ENCODE peak calls at places on chromosome 9, in five cellular contexts. One of them, this sample, is unnamed.

GRCh38 chr9:119675951-119676350 is 306.7 kb upstream of the BRINP1 start:
- DNase-seq in activated gamma-delta T cell treated with Interleukin-2 at 50 U/mL for 16 hours: no peak
- DNase-seq in stimulated activated CD4-positive, alpha-beta T cell treated with anti-CD3 and anti-CD28 coated beads, TNF-alpha, amount 100 ng/mL, for 1 hour: no peak
- DNase-seq in cerebellum: no peak
- DNase-seq in activated naive CD8-positive, alpha-beta T cell treated with anti-CD3 and anti-CD28 coated beads, Interleukin-2, amount 10 ng/mL, durations not matched to agents 7 days and 5 days: no peak
- DNase-seq in this sample: no peak

GRCh38 chr9:18297532-18297872 is 176.5 kb upstream of the ADAMTSL1 start:
- DNase-seq in activated naive CD8-positive, alpha-beta T cell treated with anti-CD3 and anti-CD28 coated beads, Interleukin-2, amount 10 ng/mL, durations not matched to agents 7 days and 5 days: no peak
- DNase-seq in activated gamma-delta T cell treated with Interleukin-2 at 50 U/mL for 16 hours: no peak
- DNase-seq in stimulated activated CD4-positive, alpha-beta T cell treated with anti-CD3 and anti-CD28 coated beads, TNF-alpha, amount 100 ng/mL, for 1 hour: no peak
- DNase-seq in cerebellum: no peak
- DNase-seq in this sample: no peak

GRCh38 chr9:17906204-17906840 is 327.5 kb downstream of the SH3GL2 start:
- DNase-seq in activated naive CD8-positive, alpha-beta T cell treated with anti-CD3 and anti-CD28 coated beads, Interleukin-2, amount 10 ng/mL, durations not matched to agents 7 days and 5 days: no peak
- DNase-seq in activated gamma-delta T cell treated with Interleukin-2 at 50 U/mL for 16 hours: no peak
- DNase-seq in cerebellum: peak; percentile 7
- DNase-seq in stimulated activated CD4-positive, alpha-beta T cell treated with anti-CD3 and anti-CD28 coated beads, TNF-alpha, amount 100 ng/mL, for 1 hour: no peak
- DNase-seq in this sample: no peak

GRCh38 chr9:121568541-121569265 is 69.1 kb upstream of the GGTA1 start:
- DNase-seq in cerebellum: no peak
- DNase-seq in activated naive CD8-positive, alpha-beta T cell treated with anti-CD3 and anti-CD28 coated beads, Interleukin-2, amount 10 ng/mL, durations not matched to agents 7 days and 5 days: no peak
- DNase-seq in activated gamma-delta T cell treated with Interleukin-2 at 50 U/mL for 16 hours: no peak
- DNase-seq in stimulated activated CD4-positive, alpha-beta T cell treated with anti-CD3 and anti-CD28 coated beads, TNF-alpha, amount 100 ng/mL, for 1 hour: no peak
- DNase-seq in this sample: no peak

GRCh38 chr9:127449332-127449966 is 1.8 kb downstream of the RPL12 start:
- DNase-seq in activated gamma-delta T cell treated with Interleukin-2 at 50 U/mL for 16 hours: no peak
- DNase-seq in cerebellum: no peak
- DNase-seq in activated naive CD8-positive, alpha-beta T cell treated with anti-CD3 and anti-CD28 coated beads, Interleukin-2, amount 10 ng/mL, durations not matched to agents 7 days and 5 days: no peak
- DNase-seq in stimulated activated CD4-positive, alpha-beta T cell treated with anti-CD3 and anti-CD28 coated beads, TNF-alpha, amount 100 ng/mL, for 1 hour: no peak
- DNase-seq in this sample: no peak

GRCh38 chr9:2570615-2571479 is 50.7 kb upstream of the VLDLR start:
- DNase-seq in activated gamma-delta T cell treated with Interleukin-2 at 50 U/mL for 16 hours: peak; percentile 18
- DNase-seq in activated naive CD8-positive, alpha-beta T cell treated with anti-CD3 and anti-CD28 coated beads, Interleukin-2, amount 10 ng/mL, durations not matched to agents 7 days and 5 days: no peak
- DNase-seq in cerebellum: peak; percentile 13
- DNase-seq in stimulated activated CD4-positive, alpha-beta T cell treated with anti-CD3 and anti-CD28 coated beads, TNF-alpha, amount 100 ng/mL, for 1 hour: no peak
- DNase-seq in this sample: no peak

GRCh38 chr9:74309654-74310053 is 187.5 kb upstream of the RORB start:
- DNase-seq in cerebellum: no peak
- DNase-seq in activated gamma-delta T cell treated with Interleukin-2 at 50 U/mL for 16 hours: no peak
- DNase-seq in activated naive CD8-positive, alpha-beta T cell treated with anti-CD3 and anti-CD28 coated beads, Interleukin-2, amount 10 ng/mL, durations not matched to agents 7 days and 5 days: no peak
- DNase-seq in stimulated activated CD4-positive, alpha-beta T cell treated with anti-CD3 and anti-CD28 coated beads, TNF-alpha, amount 100 ng/mL, for 1 hour: no peak
- DNase-seq in this sample: no peak

GRCh38 chr9:95045751-95046150 is 271.8 kb downstream of the FANCC start:
- DNase-seq in stimulated activated CD4-positive, alpha-beta T cell treated with anti-CD3 and anti-CD28 coated beads, TNF-alpha, amount 100 ng/mL, for 1 hour: no peak
- DNase-seq in activated gamma-delta T cell treated with Interleukin-2 at 50 U/mL for 16 hours: no peak
- DNase-seq in activated naive CD8-positive, alpha-beta T cell treated with anti-CD3 and anti-CD28 coated beads, Interleukin-2, amount 10 ng/mL, durations not matched to agents 7 days and 5 days: no peak
- DNase-seq in cerebellum: no peak
- DNase-seq in this sample: no peak

GRCh38 chr9:35526087-35526801 is 36.3 kb downstream of the RUSC2 start:
- DNase-seq in activated naive CD8-positive, alpha-beta T cell treated with anti-CD3 and anti-CD28 coated beads, Interleukin-2, amount 10 ng/mL, durations not matched to agents 7 days and 5 days: no peak
- DNase-seq in cerebellum: no peak
- DNase-seq in stimulated activated CD4-positive, alpha-beta T cell treated with anti-CD3 and anti-CD28 coated beads, TNF-alpha, amount 100 ng/mL, for 1 hour: no peak
- DNase-seq in activated gamma-delta T cell treated with Interleukin-2 at 50 U/mL for 16 hours: no peak
- DNase-seq in this sample: no peak

GRCh38 chr9:109016132-109016531 is 2.8 kb upstream of the CTNNAL1 start:
- DNase-seq in activated gamma-delta T cell treated with Interleukin-2 at 50 U/mL for 16 hours: no peak
- DNase-seq in activated naive CD8-positive, alpha-beta T cell treated with anti-CD3 and anti-CD28 coated beads, Interleukin-2, amount 10 ng/mL, durations not matched to agents 7 days and 5 days: no peak
- DNase-seq in stimulated activated CD4-positive, alpha-beta T cell treated with anti-CD3 and anti-CD28 coated beads, TNF-alpha, amount 100 ng/mL, for 1 hour: no peak
- DNase-seq in cerebellum: no peak
- DNase-seq in this sample: no peak

GRCh38 chr9:121822093-121823085 is 171.0 kb downstream of the DAB2IP start:
- DNase-seq in activated gamma-delta T cell treated with Interleukin-2 at 50 U/mL for 16 hours: no peak
- DNase-seq in activated naive CD8-positive, alpha-beta T cell treated with anti-CD3 and anti-CD28 coated beads, Interleukin-2, amount 10 ng/mL, durations not matched to agents 7 days and 5 days: no peak
- DNase-seq in stimulated activated CD4-positive, alpha-beta T cell treated with anti-CD3 and anti-CD28 coated beads, TNF-alpha, amount 100 ng/mL, for 1 hour: no peak
- DNase-seq in cerebellum: peak; percentile 89
- DNase-seq in this sample: no peak

GRCh38 chr9:4490705-4491620 is 695 bp downstream of the SLC1A1 start:
- DNase-seq in stimulated activated CD4-positive, alpha-beta T cell treated with anti-CD3 and anti-CD28 coated beads, TNF-alpha, amount 100 ng/mL, for 1 hour: no peak
- DNase-seq in cerebellum: peak; percentile 32
- DNase-seq in activated naive CD8-positive, alpha-beta T cell treated with anti-CD3 and anti-CD28 coated beads, Interleukin-2, amount 10 ng/mL, durations not matched to agents 7 days and 5 days: peak; percentile 28
- DNase-seq in activated gamma-delta T cell treated with Interleukin-2 at 50 U/mL for 16 hours: no peak
- DNase-seq in this sample: no peak

GRCh38 chr9:14203366-14204056 is 110.4 kb downstream of the NFIB start:
- DNase-seq in activated naive CD8-positive, alpha-beta T cell treated with anti-CD3 and anti-CD28 coated beads, Interleukin-2, amount 10 ng/mL, durations not matched to agents 7 days and 5 days: no peak
- DNase-seq in activated gamma-delta T cell treated with Interleukin-2 at 50 U/mL for 16 hours: no peak
- DNase-seq in cerebellum: peak; percentile 80
- DNase-seq in stimulated activated CD4-positive, alpha-beta T cell treated with anti-CD3 and anti-CD28 coated beads, TNF-alpha, amount 100 ng/mL, for 1 hour: no peak
- DNase-seq in this sample: no peak

GRCh38 chr9:135883410-135884089 is 23.8 kb downstream of the CAMSAP1 start:
- DNase-seq in stimulated activated CD4-positive, alpha-beta T cell treated with anti-CD3 and anti-CD28 coated beads, TNF-alpha, amount 100 ng/mL, for 1 hour: no peak
- DNase-seq in cerebellum: no peak
- DNase-seq in activated naive CD8-positive, alpha-beta T cell treated with anti-CD3 and anti-CD28 coated beads, Interleukin-2, amount 10 ng/mL, durations not matched to agents 7 days and 5 days: no peak
- DNase-seq in activated gamma-delta T cell treated with Interleukin-2 at 50 U/mL for 16 hours: no peak
- DNase-seq in this sample: no peak

GRCh38 chr9:113319054-113319453 is 15.9 kb upstream of the RNF183 start:
- DNase-seq in stimulated activated CD4-positive, alpha-beta T cell treated with anti-CD3 and anti-CD28 coated beads, TNF-alpha, amount 100 ng/mL, for 1 hour: no peak
- DNase-seq in activated gamma-delta T cell treated with Interleukin-2 at 50 U/mL for 16 hours: no peak
- DNase-seq in cerebellum: no peak
- DNase-seq in activated naive CD8-positive, alpha-beta T cell treated with anti-CD3 and anti-CD28 coated beads, Interleukin-2, amount 10 ng/mL, durations not matched to agents 7 days and 5 days: no peak
- DNase-seq in this sample: no peak

GRCh38 chr9:447230-448025 is 232.8 kb downstream of the DOCK8 start:
- DNase-seq in cerebellum: no peak
- DNase-seq in activated naive CD8-positive, alpha-beta T cell treated with anti-CD3 and anti-CD28 coated beads, Interleukin-2, amount 10 ng/mL, durations not matched to agents 7 days and 5 days: no peak
- DNase-seq in activated gamma-delta T cell treated with Interleukin-2 at 50 U/mL for 16 hours: peak; percentile 71
- DNase-seq in stimulated activated CD4-positive, alpha-beta T cell treated with anti-CD3 and anti-CD28 coated beads, TNF-alpha, amount 100 ng/mL, for 1 hour: peak; percentile 10
- DNase-seq in this sample: no peak

GRCh38 chr9:16039103-16039987 is 486.5 kb downstream of the CCDC171 start:
- DNase-seq in stimulated activated CD4-positive, alpha-beta T cell treated with anti-CD3 and anti-CD28 coated beads, TNF-alpha, amount 100 ng/mL, for 1 hour: no peak
- DNase-seq in cerebellum: no peak
- DNase-seq in activated naive CD8-positive, alpha-beta T cell treated with anti-CD3 and anti-CD28 coated beads, Interleukin-2, amount 10 ng/mL, durations not matched to agents 7 days and 5 days: no peak
- DNase-seq in activated gamma-delta T cell treated with Interleukin-2 at 50 U/mL for 16 hours: no peak
- DNase-seq in this sample: no peak

GRCh38 chr9:99192786-99193465 is 28.8 kb downstream of the ALG2 start:
- DNase-seq in activated naive CD8-positive, alpha-beta T cell treated with anti-CD3 and anti-CD28 coated beads, Interleukin-2, amount 10 ng/mL, durations not matched to agents 7 days and 5 days: no peak
- DNase-seq in cerebellum: no peak
- DNase-seq in stimulated activated CD4-positive, alpha-beta T cell treated with anti-CD3 and anti-CD28 coated beads, TNF-alpha, amount 100 ng/mL, for 1 hour: no peak
- DNase-seq in activated gamma-delta T cell treated with Interleukin-2 at 50 U/mL for 16 hours: no peak
- DNase-seq in this sample: no peak

GRCh38 chr9:72315510-72316287 is 49.3 kb downstream of the ZFAND5 start:
- DNase-seq in stimulated activated CD4-positive, alpha-beta T cell treated with anti-CD3 and anti-CD28 coated beads, TNF-alpha, amount 100 ng/mL, for 1 hour: no peak
- DNase-seq in cerebellum: peak; percentile 19
- DNase-seq in activated naive CD8-positive, alpha-beta T cell treated with anti-CD3 and anti-CD28 coated beads, Interleukin-2, amount 10 ng/mL, durations not matched to agents 7 days and 5 days: no peak
- DNase-seq in activated gamma-delta T cell treated with Interleukin-2 at 50 U/mL for 16 hours: no peak
- DNase-seq in this sample: no peak

GRCh38 chr9:98333703-98334582 is 78.5 kb upstream of the TBC1D2 start:
- DNase-seq in cerebellum: no peak
- DNase-seq in stimulated activated CD4-positive, alpha-beta T cell treated with anti-CD3 and anti-CD28 coated beads, TNF-alpha, amount 100 ng/mL, for 1 hour: no peak
- DNase-seq in activated naive CD8-positive, alpha-beta T cell treated with anti-CD3 and anti-CD28 coated beads, Interleukin-2, amount 10 ng/mL, durations not matched to agents 7 days and 5 days: no peak
- DNase-seq in activated gamma-delta T cell treated with Interleukin-2 at 50 U/mL for 16 hours: no peak
- DNase-seq in this sample: no peak

GRCh38 chr9:86652696-86653095 is 294.6 kb downstream of the GAS1 start:
- DNase-seq in activated naive CD8-positive, alpha-beta T cell treated with anti-CD3 and anti-CD28 coated beads, Interleukin-2, amount 10 ng/mL, durations not matched to agents 7 days and 5 days: no peak
- DNase-seq in activated gamma-delta T cell treated with Interleukin-2 at 50 U/mL for 16 hours: no peak
- DNase-seq in stimulated activated CD4-positive, alpha-beta T cell treated with anti-CD3 and anti-CD28 coated beads, TNF-alpha, amount 100 ng/mL, for 1 hour: no peak
- DNase-seq in cerebellum: no peak
- DNase-seq in this sample: no peak

GRCh38 chr9:130453487-130453886 is 8.7 kb downstream of the ASS1 start:
- DNase-seq in cerebellum: peak; percentile 42
- DNase-seq in activated gamma-delta T cell treated with Interleukin-2 at 50 U/mL for 16 hours: no peak
- DNase-seq in stimulated activated CD4-positive, alpha-beta T cell treated with anti-CD3 and anti-CD28 coated beads, TNF-alpha, amount 100 ng/mL, for 1 hour: no peak
- DNase-seq in activated naive CD8-positive, alpha-beta T cell treated with anti-CD3 and anti-CD28 coated beads, Interleukin-2, amount 10 ng/mL, durations not matched to agents 7 days and 5 days: no peak
- DNase-seq in this sample: no peak

GRCh38 chr9:108254236-108254635 is 601.5 kb downstream of the ACTL7B start:
- DNase-seq in stimulated activated CD4-positive, alpha-beta T cell treated with anti-CD3 and anti-CD28 coated beads, TNF-alpha, amount 100 ng/mL, for 1 hour: no peak
- DNase-seq in activated gamma-delta T cell treated with Interleukin-2 at 50 U/mL for 16 hours: no peak
- DNase-seq in activated naive CD8-positive, alpha-beta T cell treated with anti-CD3 and anti-CD28 coated beads, Interleukin-2, amount 10 ng/mL, durations not matched to agents 7 days and 5 days: no peak
- DNase-seq in cerebellum: no peak
- DNase-seq in this sample: no peak

This sample was measured in effector CD8-positive, alpha-beta T cell.